ENCODE peak calls at places on chromosomes 4 and X, in seven cellular contexts. D is Peyer's patch, A is ovary, L is sigmoid colon, X is foreskin fibroblast, Q is hypothalamus, I is EL. F is an unnamed sample.

GRCh38 chrX:16836371-16836770 is 33.8 kb downstream of the RBBP7 start:
- DNase-seq in D (no peak), A (no peak), L (no peak), X (peak; percentile 33), Q (no peak), I (no peak), F (peak; percentile 56)

GRCh38 chr4:39037491-39037825 is 5.2 kb upstream of the TMEM156 start:
- DNase-seq in D (no peak), A (no peak), L (no peak), X (no peak), Q (no peak), I (peak; percentile 46), F (peak; percentile 57)

GRCh38 chr4:82128355-82128754 is 245.4 kb downstream of the HNRNPD start:
- DNase-seq in D (no peak), A (no peak), L (no peak), X (no peak), Q (no peak), I (no peak), F (no peak)

GRCh38 chr4:25884040-25884788 is 21.4 kb upstream of the SEL1L3 start:
- DNase-seq in D (peak; percentile 37), A (no peak), L (no peak), X (peak; percentile 54), Q (no peak), I (peak; percentile 69), F (no peak)

GRCh38 chrX:121958886-121959285 is 911.5 kb downstream of the GLUD2 start:
- DNase-seq in D (no peak), A (no peak), L (no peak), X (peak; percentile 67), Q (no peak), I (peak; percentile 56), F (peak; percentile 21)

GRCh38 chr4:86357608-86358007 is 2.2 kb downstream of the MAPK10 start:
- DNase-seq in D (no peak), A (no peak), L (no peak), X (no peak), Q (no peak), I (no peak), F (no peak)

GRCh38 chrX:124282580-124282979 is 49.9 kb upstream of the TEX13D start:
- DNase-seq in D (no peak), A (no peak), L (no peak), X (no peak), Q (no peak), I (no peak), F (no peak)

GRCh38 chr4:6595897-6596537 is 21.0 kb downstream of the MAN2B2 start:
- DNase-seq in D (no peak), A (no peak), L (no peak), X (no peak), Q (no peak), I (no peak), F (peak; percentile 30)

GRCh38 chrX:12950851-12951589 is 23.9 kb upstream of the TMSB4X start:
- DNase-seq in D (peak; percentile 76), A (no peak), L (no peak), X (no peak), Q (no peak), I (peak; percentile 8), F (peak; percentile 90)

F was measured in GM12865.